ENCODE peak calls at places on chromosomes 3 and 15, in eight cellular contexts. Y is activated T-cell treated with anti-CD3 and anti-CD28 coated beads, Interleukin-2, amount 50 U/mL, for 4 hours; G is RWPE2; S is natural killer cell; D is activated CD8-positive, alpha-beta memory T cell treated with anti-CD3 and anti-CD28 coated beads, Interleukin-2, amount 10 ng/mL, durations not matched to agents 7 days and 5 days; A is WTC11; B is stimulated activated naive CD8-positive, alpha-beta T cell treated with anti-CD3 and anti-CD28 coated beads, Interleukin-15, amount 100 ng/mL, for 72 hours; N is aorta. C is an unnamed sample.

GRCh38 chr3:128051459-128051836 is 789 bp upstream of the SEC61A1 start:
- ATAC-seq in A (peak; percentile 15), Y (no peak), N (peak; percentile 28), B (no peak), D (no peak), G (no peak), S (no peak), C (no peak)

GRCh38 chr3:12861611-12862010 is 20.2 kb upstream of the RPL32 start:
- ATAC-seq in D (no peak), G (no peak), N (no peak), A (no peak), S (no peak), Y (no peak), B (no peak), C (no peak)

GRCh38 chr3:188125076-188125475 is 28.9 kb upstream of the LPP start:
- ATAC-seq in N (no peak), A (no peak), G (no peak), B (no peak), Y (no peak), S (no peak), D (no peak), C (no peak)

GRCh38 chr3:13316603-13317002 is 103.5 kb downstream of the NUP210 start:
- ATAC-seq in G (no peak), N (no peak), D (no peak), B (no peak), Y (no peak), A (no peak), S (no peak), C (no peak)

GRCh38 chr3:170997966-170998913 is 28.3 kb downstream of the SLC2A2 start:
- ATAC-seq in A (no peak), S (no peak), N (no peak), G (no peak), B (no peak), Y (no peak), D (no peak), C (no peak)

GRCh38 chr15:77659350-77660321 is 26.9 kb upstream of the LINGO1 start:
- ATAC-seq in G (peak; percentile 69), N (no peak), Y (peak; percentile 60), A (peak; percentile 46), S (no peak), B (peak; percentile 66), D (peak; percentile 56), C (no peak)

GRCh38 chr15:93138681-93139080 is 49.7 kb upstream of the RGMA start:
- ATAC-seq in N (no peak), A (no peak), B (no peak), D (no peak), G (no peak), S (no peak), Y (no peak), C (no peak)

GRCh38 chr3:99499235-99499798 is 139.1 kb upstream of the COL8A1 start:
- ATAC-seq in B (no peak), N (peak; percentile 75), Y (no peak), G (peak; percentile 64), D (no peak), A (peak; percentile 82), S (no peak), C (no peak)

GRCh38 chr3:50147861-50148260 is 7.3 kb upstream of the SEMA3F start:
- ATAC-seq in Y (no peak), G (no peak), S (no peak), D (no peak), B (no peak), N (no peak), A (no peak), C (no peak)

GRCh38 chr3:40524222-40524570 is 564 bp upstream of the ZNF621 start:
- ATAC-seq in G (no peak), B (peak; percentile 57), S (peak; percentile 16), Y (no peak), D (peak; percentile 18), N (peak; percentile 34), A (no peak), C (peak; percentile 34)

GRCh38 chr15:72375846-72376581 is at the start of gene HEXA:
- ATAC-seq in G (peak; percentile 86), D (peak; percentile 88), S (peak; percentile 92), B (peak; percentile 95), A (peak; percentile 94), N (peak; percentile 97), Y (peak; percentile 91), C (peak; percentile 88)

GRCh38 chr3:45992133-45992729 is 3.4 kb downstream of the FYCO1 start:
- ATAC-seq in B (no peak), N (peak; percentile 55), Y (no peak), D (no peak), G (no peak), A (peak; percentile 37), S (no peak), C (no peak)

GRCh38 chr3:71543371-71544016 is 40.0 kb downstream of the FOXP1 start:
- ATAC-seq in Y (peak; percentile 95), A (peak; percentile 19), D (no peak), S (no peak), B (peak; percentile 97), G (no peak), N (peak; percentile 73), C (peak; percentile 92)

GRCh38 chr15:68966996-68967395 is 36.7 kb downstream of the SPESP1 start:
- ATAC-seq in G (no peak), D (no peak), A (no peak), N (no peak), Y (no peak), B (no peak), S (no peak), C (no peak)

GRCh38 chr3:68973635-68974034 is 39.8 kb downstream of the EOGT start:
- ATAC-seq in Y (no peak), S (no peak), G (no peak), B (no peak), N (no peak), A (peak; percentile 45), D (no peak), C (no peak)

GRCh38 chr15:85727068-85727467 is 67.7 kb downstream of the KLHL25 start:
- ATAC-seq in D (no peak), A (no peak), S (no peak), G (no peak), B (no peak), Y (no peak), N (peak; percentile 42), C (no peak)

GRCh38 chr15:94266789-94267188 is 35.4 kb downstream of the MCTP2 start:
- ATAC-seq in D (no peak), B (no peak), G (no peak), Y (no peak), A (no peak), N (no peak), S (no peak), C (no peak)

GRCh38 chr3:5095879-5096278 is 26.2 kb upstream of the ARL8B start:
- ATAC-seq in N (peak; percentile 54), S (no peak), G (no peak), D (peak; percentile 47), Y (peak; percentile 74), A (peak; percentile 98), B (peak; percentile 73), C (no peak)

GRCh38 chr3:127785711-127786265 is 36.5 kb downstream of the MGLL start:
- ATAC-seq in S (no peak), G (no peak), D (no peak), A (no peak), B (no peak), N (no peak), Y (no peak), C (no peak)

GRCh38 chr15:40847225-40847961 is 3.5 kb downstream of the SPINT1 start:
- ATAC-seq in B (no peak), N (peak; percentile 57), D (no peak), S (peak; percentile 62), A (peak; percentile 27), G (peak; percentile 68), Y (no peak), C (no peak)

GRCh38 chr3:97914390-97914789 is 57.8 kb downstream of the RIOX2 start:
- ATAC-seq in Y (no peak), B (no peak), D (no peak), G (peak; percentile 91), S (no peak), A (no peak), N (no peak), C (no peak)

GRCh38 chr3:66655119-66655518 is 154.3 kb upstream of the LRIG1 start:
- ATAC-seq in N (no peak), Y (no peak), A (no peak), G (no peak), D (no peak), S (no peak), B (no peak), C (no peak)

GRCh38 chr3:67401911-67402310 is 252.5 kb downstream of the SUCLG2 start:
- ATAC-seq in Y (no peak), B (no peak), D (no peak), G (no peak), A (no peak), S (no peak), N (no peak), C (no peak)

GRCh38 chr15:94703591-94703990 is 472.2 kb downstream of the MCTP2 start:
- ATAC-seq in S (no peak), Y (no peak), G (no peak), A (no peak), N (no peak), B (no peak), D (no peak), C (no peak)

GRCh38 chr3:186502138-186502941 is 41.8 kb downstream of the CRYGS start:
- ATAC-seq in A (peak; percentile 69), G (no peak), D (peak; percentile 88), B (peak; percentile 67), N (peak; percentile 50), S (no peak), Y (peak; percentile 14), C (peak; percentile 30)

C was measured in activated T-helper 17 cell treated with anti-CD3 and anti-CD28 coated beads, Interleukin-2, amount 50 U/mL, for 72 hours.